ENCODE peak calls at places on chromosomes 3 and 15, in six cellular contexts. One of them, this sample, is unnamed.

GRCh38 chr15:78308422-78309021 is 9.1 kb upstream of the SKIC8 start:
- DNase-seq in A549: peak
- DNase-seq in transverse colon: peak
- DNase-seq in sigmoid colon: peak
- DNase-seq in ovary: peak
- DNase-seq in suprapubic skin: no peak
- DNase-seq in this sample: peak

GRCh38 chr3:73069775-73070444 is 8.5 kb downstream of the EBLN2 start:
- DNase-seq in A549: no peak
- DNase-seq in ovary: no peak
- DNase-seq in sigmoid colon: no peak
- DNase-seq in transverse colon: no peak
- DNase-seq in suprapubic skin: no peak
- DNase-seq in this sample: no peak

GRCh38 chr3:101936419-101937331 is 87.4 kb downstream of the NFKBIZ start:
- DNase-seq in A549: no peak
- DNase-seq in ovary: no peak
- DNase-seq in sigmoid colon: no peak
- DNase-seq in suprapubic skin: no peak
- DNase-seq in transverse colon: no peak
- DNase-seq in this sample: no peak

GRCh38 chr3:145899229-145899628 is 261.8 kb downstream of the PLOD2 start:
- DNase-seq in ovary: no peak
- DNase-seq in transverse colon: no peak
- DNase-seq in suprapubic skin: no peak
- DNase-seq in A549: no peak
- DNase-seq in sigmoid colon: no peak
- DNase-seq in this sample: no peak

GRCh38 chr3:187955076-187955952 is 198.6 kb upstream of the LPP start:
- DNase-seq in A549: peak
- DNase-seq in transverse colon: no peak
- DNase-seq in ovary: no peak
- DNase-seq in sigmoid colon: peak
- DNase-seq in suprapubic skin: no peak
- DNase-seq in this sample: peak

GRCh38 chr3:47783673-47784072 is 2.0 kb upstream of the SMARCC1 start:
- DNase-seq in ovary: no peak
- DNase-seq in transverse colon: no peak
- DNase-seq in sigmoid colon: no peak
- DNase-seq in suprapubic skin: no peak
- DNase-seq in A549: no peak
- DNase-seq in this sample: no peak

GRCh38 chr3:72343078-72343477 is 505.2 kb downstream of the SHQ1 start:
- DNase-seq in transverse colon: no peak
- DNase-seq in A549: no peak
- DNase-seq in ovary: no peak
- DNase-seq in suprapubic skin: no peak
- DNase-seq in sigmoid colon: no peak
- DNase-seq in this sample: no peak

GRCh38 chr3:172630316-172630715 is 80.6 kb downstream of the NCEH1 start:
- DNase-seq in ovary: no peak
- DNase-seq in suprapubic skin: no peak
- DNase-seq in A549: no peak
- DNase-seq in transverse colon: no peak
- DNase-seq in sigmoid colon: no peak
- DNase-seq in this sample: no peak

GRCh38 chr3:34283743-34284142 is 485.3 kb downstream of the PDCD6IP start:
- DNase-seq in A549: no peak
- DNase-seq in ovary: no peak
- DNase-seq in sigmoid colon: no peak
- DNase-seq in transverse colon: no peak
- DNase-seq in suprapubic skin: no peak
- DNase-seq in this sample: no peak

GRCh38 chr3:157618075-157618760 is 115.0 kb upstream of the VEPH1 start:
- DNase-seq in transverse colon: no peak
- DNase-seq in suprapubic skin: no peak
- DNase-seq in A549: peak
- DNase-seq in sigmoid colon: no peak
- DNase-seq in ovary: no peak
- DNase-seq in this sample: no peak

GRCh38 chr15:58369261-58369699 is 62.5 kb upstream of the LIPC start:
- DNase-seq in A549: no peak
- DNase-seq in sigmoid colon: no peak
- DNase-seq in ovary: no peak
- DNase-seq in suprapubic skin: no peak
- DNase-seq in transverse colon: no peak
- DNase-seq in this sample: no peak

GRCh38 chr3:120196333-120196732 is 88.7 kb downstream of the GPR156 start:
- DNase-seq in transverse colon: no peak
- DNase-seq in ovary: no peak
- DNase-seq in sigmoid colon: no peak
- DNase-seq in A549: no peak
- DNase-seq in suprapubic skin: no peak
- DNase-seq in this sample: no peak

GRCh38 chr3:133750201-133750748 is 4.1 kb downstream of the TF start:
- DNase-seq in ovary: no peak
- DNase-seq in sigmoid colon: no peak
- DNase-seq in transverse colon: no peak
- DNase-seq in suprapubic skin: no peak
- DNase-seq in A549: no peak
- DNase-seq in this sample: no peak

GRCh38 chr3:9146367-9147071 is 102.9 kb downstream of the SRGAP3 start:
- DNase-seq in A549: no peak
- DNase-seq in suprapubic skin: no peak
- DNase-seq in ovary: no peak
- DNase-seq in transverse colon: peak
- DNase-seq in sigmoid colon: no peak
- DNase-seq in this sample: no peak

GRCh38 chr3:73592154-73592877 is 32.4 kb downstream of the PDZRN3 start:
- DNase-seq in ovary: no peak
- DNase-seq in A549: no peak
- DNase-seq in suprapubic skin: no peak
- DNase-seq in sigmoid colon: no peak
- DNase-seq in transverse colon: no peak
- DNase-seq in this sample: no peak

GRCh38 chr15:98421419-98422085 is 226.8 kb upstream of the IGF1R start:
- DNase-seq in transverse colon: peak
- DNase-seq in A549: peak
- DNase-seq in ovary: peak
- DNase-seq in suprapubic skin: no peak
- DNase-seq in sigmoid colon: peak
- DNase-seq in this sample: peak

GRCh38 chr3:73028803-73029202 is 32.2 kb downstream of the PPP4R2 start:
- DNase-seq in A549: no peak
- DNase-seq in ovary: no peak
- DNase-seq in suprapubic skin: no peak
- DNase-seq in sigmoid colon: no peak
- DNase-seq in transverse colon: no peak
- DNase-seq in this sample: no peak

GRCh38 chr3:70728311-70728710 is 415.9 kb upstream of the MDFIC2 start:
- DNase-seq in suprapubic skin: no peak
- DNase-seq in sigmoid colon: no peak
- DNase-seq in transverse colon: no peak
- DNase-seq in A549: no peak
- DNase-seq in ovary: no peak
- DNase-seq in this sample: no peak

GRCh38 chr3:39383190-39383912 is at the start of gene SLC25A38:
- DNase-seq in suprapubic skin: peak
- DNase-seq in ovary: peak
- DNase-seq in transverse colon: peak
- DNase-seq in A549: peak
- DNase-seq in sigmoid colon: peak
- DNase-seq in this sample: peak

GRCh38 chr15:70853855-70854668 is at the start of gene LARP6:
- DNase-seq in sigmoid colon: peak
- DNase-seq in transverse colon: peak
- DNase-seq in A549: peak
- DNase-seq in ovary: peak
- DNase-seq in suprapubic skin: no peak
- DNase-seq in this sample: peak

GRCh38 chr3:190865419-190865818 is 2.9 kb upstream of the GMNC start:
- DNase-seq in ovary: no peak
- DNase-seq in A549: no peak
- DNase-seq in transverse colon: no peak
- DNase-seq in suprapubic skin: no peak
- DNase-seq in sigmoid colon: no peak
- DNase-seq in this sample: no peak

GRCh38 chr15:33293619-33294309 is 17.0 kb upstream of the RYR3 start:
- DNase-seq in ovary: no peak
- DNase-seq in suprapubic skin: no peak
- DNase-seq in sigmoid colon: no peak
- DNase-seq in transverse colon: no peak
- DNase-seq in A549: no peak
- DNase-seq in this sample: no peak

GRCh38 chr3:98596902-98597500 is 3.6 kb upstream of the CPOX start:
- DNase-seq in sigmoid colon: no peak
- DNase-seq in A549: peak
- DNase-seq in transverse colon: no peak
- DNase-seq in suprapubic skin: no peak
- DNase-seq in ovary: no peak
- DNase-seq in this sample: no peak

GRCh38 chr15:28112962-28113361 is 13.8 kb upstream of the OCA2 start:
- DNase-seq in A549: no peak
- DNase-seq in sigmoid colon: peak
- DNase-seq in suprapubic skin: no peak
- DNase-seq in ovary: no peak
- DNase-seq in transverse colon: no peak
- DNase-seq in this sample: no peak
- TF ChIP-seq EP300 in A549: no peak
- TF ChIP-seq EP300 in sigmoid colon: no peak
- TF ChIP-seq EP300 in suprapubic skin: no peak
- TF ChIP-seq EP300 in ovary: no peak
- TF ChIP-seq EP300 in transverse colon: no peak
- TF ChIP-seq EP300 in this sample: no peak

DNA sequence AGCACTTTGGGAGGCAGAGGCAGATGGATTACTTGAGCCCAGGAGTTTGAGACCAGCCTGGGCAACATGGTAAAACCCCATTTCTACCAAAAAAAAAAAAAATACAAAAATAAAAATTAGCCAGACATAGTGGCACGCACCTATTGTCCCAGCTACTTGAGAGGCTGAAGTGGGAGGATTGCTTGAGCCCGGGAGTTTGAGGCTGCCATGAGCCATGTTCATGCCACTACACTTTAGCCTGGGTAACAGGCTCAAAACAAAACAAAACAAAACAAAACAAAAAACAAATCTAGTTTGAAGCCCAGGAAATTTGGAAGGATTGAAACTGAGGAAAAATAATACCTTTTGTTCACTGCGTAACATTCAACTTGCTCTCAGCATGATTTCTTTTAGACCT is 16.6 kb downstream of the TMOD3 start:
- DNase-seq in suprapubic skin: no peak
- DNase-seq in A549: no peak
- DNase-seq in transverse colon: no peak
- DNase-seq in ovary: no peak
- DNase-seq in sigmoid colon: no peak
- DNase-seq in this sample: no peak
- H3K4me3 ChIP-seq in suprapubic skin: no peak
- H3K4me3 ChIP-seq in A549: peak
- H3K4me3 ChIP-seq in transverse colon: no peak
- H3K4me3 ChIP-seq in ovary: no peak
- H3K4me3 ChIP-seq in sigmoid colon: no peak
- H3K4me3 ChIP-seq in this sample: no peak

GRCh38 chr15:74808073-74808839 is 4.4 kb upstream of the LMAN1L start:
- DNase-seq in sigmoid colon: no peak
- DNase-seq in suprapubic skin: no peak
- DNase-seq in ovary: no peak
- DNase-seq in transverse colon: peak
- DNase-seq in A549: no peak
- DNase-seq in this sample: no peak
- TF ChIP-seq EP300 in sigmoid colon: no peak
- TF ChIP-seq EP300 in suprapubic skin: no peak
- TF ChIP-seq EP300 in ovary: no peak
- TF ChIP-seq EP300 in transverse colon: no peak
- TF ChIP-seq EP300 in A549: no peak
- TF ChIP-seq EP300 in this sample: no peak

DNA sequence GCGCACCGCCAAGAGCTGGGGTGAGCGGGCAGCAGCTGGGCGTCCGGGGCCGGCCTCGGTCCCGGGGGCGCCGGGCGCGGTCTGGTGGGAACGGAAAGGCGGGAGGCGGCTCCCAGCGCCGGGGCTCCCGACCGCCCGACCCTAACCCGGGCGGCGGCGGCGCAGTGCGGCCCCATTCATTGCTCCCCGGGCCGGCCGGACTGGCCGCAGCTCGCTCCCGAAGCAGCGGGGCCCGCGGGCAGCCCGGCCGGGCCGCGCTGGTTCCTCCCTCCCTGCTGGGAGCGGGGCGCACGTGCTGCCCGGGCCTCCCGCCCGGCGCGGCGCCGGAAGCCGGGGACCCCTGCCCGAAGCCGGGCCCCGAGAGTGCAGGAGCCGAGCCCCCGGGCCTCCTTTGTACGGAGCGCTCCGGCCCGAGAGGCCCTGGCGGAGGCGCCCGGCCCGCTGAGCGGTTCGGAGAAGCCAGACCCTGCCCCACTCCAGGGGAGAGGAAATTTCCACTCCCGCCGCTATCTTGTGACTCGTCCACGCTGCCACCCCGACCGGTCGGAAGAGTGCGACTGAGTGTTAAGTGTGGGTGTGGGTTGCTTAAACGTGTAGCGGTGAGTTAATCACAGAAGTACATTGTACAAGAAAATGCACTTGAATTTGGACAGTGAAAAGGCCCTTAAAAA is 583 bp downstream of the ATP1B3 start:
- DNase-seq in A549: no peak
- DNase-seq in suprapubic skin: peak
- DNase-seq in ovary: peak
- DNase-seq in transverse colon: peak
- DNase-seq in sigmoid colon: peak
- DNase-seq in this sample: no peak
- H3K4me3 ChIP-seq in A549: peak
- H3K4me3 ChIP-seq in suprapubic skin: peak
- H3K4me3 ChIP-seq in ovary: peak
- H3K4me3 ChIP-seq in transverse colon: peak
- H3K4me3 ChIP-seq in sigmoid colon: peak
- H3K4me3 ChIP-seq in this sample: peak